ENCODE peak calls at places on chromosome 21, in four cellular contexts. One of them, this sample, is unnamed.

GRCh38 chr21:28396421-28396820 is 596.3 kb downstream of the LTN1 start:
- DNase-seq in right lobe of liver: no peak
- DNase-seq in A549: no peak
- DNase-seq in left ventricle myocardium inferior: no peak
- DNase-seq in this sample: peak

GRCh38 chr21:16079830-16080229 is 350.0 kb downstream of the USP25 start:
- DNase-seq in left ventricle myocardium inferior: no peak
- DNase-seq in right lobe of liver: no peak
- DNase-seq in A549: peak
- DNase-seq in this sample: peak

GRCh38 chr21:39852726-39853510 is 14.3 kb upstream of the PCP4 start:
- DNase-seq in A549: no peak
- DNase-seq in left ventricle myocardium inferior: no peak
- DNase-seq in right lobe of liver: no peak
- DNase-seq in this sample: no peak

GRCh38 chr21:17796037-17796403 is 23.1 kb downstream of the C21orf91 start:
- DNase-seq in A549: no peak
- DNase-seq in left ventricle myocardium inferior: no peak
- DNase-seq in right lobe of liver: no peak
- DNase-seq in this sample: no peak

GRCh38 chr21:19712441-19712840 is 1285.8 kb upstream of the NCAM2 start:
- DNase-seq in right lobe of liver: no peak
- DNase-seq in A549: no peak
- DNase-seq in left ventricle myocardium inferior: no peak
- DNase-seq in this sample: no peak

GRCh38 chr21:25385912-25386474 is 221.3 kb downstream of the MRPL39 start:
- DNase-seq in left ventricle myocardium inferior: no peak
- DNase-seq in right lobe of liver: no peak
- DNase-seq in A549: peak
- DNase-seq in this sample: peak

GRCh38 chr21:42293649-42294272 is 21.4 kb downstream of the TFF3 start:
- DNase-seq in A549: no peak
- DNase-seq in left ventricle myocardium inferior: no peak
- DNase-seq in right lobe of liver: no peak
- DNase-seq in this sample: no peak

GRCh38 chr21:32524010-32524719 is 61.2 kb downstream of the TCP10L start:
- DNase-seq in right lobe of liver: no peak
- DNase-seq in A549: no peak
- DNase-seq in left ventricle myocardium inferior: peak
- DNase-seq in this sample: peak

GRCh38 chr21:45031231-45032191 is 42.9 kb upstream of the ADARB1 start:
- DNase-seq in A549: no peak
- DNase-seq in left ventricle myocardium inferior: no peak
- DNase-seq in right lobe of liver: no peak
- DNase-seq in this sample: no peak

GRCh38 chr21:17585875-17586450 is 26.7 kb downstream of the BTG3 start:
- DNase-seq in A549: peak
- DNase-seq in right lobe of liver: no peak
- DNase-seq in left ventricle myocardium inferior: no peak
- DNase-seq in this sample: peak

GRCh38 chr21:18744840-18745239 is 341.3 kb upstream of the TMPRSS15 start:
- DNase-seq in right lobe of liver: no peak
- DNase-seq in A549: no peak
- DNase-seq in left ventricle myocardium inferior: no peak
- DNase-seq in this sample: no peak

GRCh38 chr21:17451364-17451869 is 61.4 kb upstream of the CXADR start:
- DNase-seq in A549: peak
- DNase-seq in left ventricle myocardium inferior: no peak
- DNase-seq in right lobe of liver: no peak
- DNase-seq in this sample: peak

GRCh38 chr21:42541174-42541573 is 27.5 kb downstream of the SLC37A1 start:
- DNase-seq in right lobe of liver: no peak
- DNase-seq in left ventricle myocardium inferior: no peak
- DNase-seq in A549: no peak
- DNase-seq in this sample: no peak

GRCh38 chr21:38979271-38980196 is 173.8 kb downstream of the ETS2 start:
- DNase-seq in right lobe of liver: no peak
- DNase-seq in left ventricle myocardium inferior: no peak
- DNase-seq in A549: no peak
- DNase-seq in this sample: peak

GRCh38 chr21:37532868-37533780 is 166.6 kb downstream of the DYRK1A start:
- DNase-seq in right lobe of liver: no peak
- DNase-seq in left ventricle myocardium inferior: no peak
- DNase-seq in A549: peak
- DNase-seq in this sample: peak

GRCh38 chr21:42346866-42347600 is 3.8 kb downstream of the TFF2 start:
- DNase-seq in right lobe of liver: peak
- DNase-seq in A549: no peak
- DNase-seq in left ventricle myocardium inferior: no peak
- DNase-seq in this sample: no peak

GRCh38 chr21:17257784-17258183 is 255.1 kb upstream of the CXADR start:
- DNase-seq in right lobe of liver: no peak
- DNase-seq in left ventricle myocardium inferior: no peak
- DNase-seq in A549: no peak
- DNase-seq in this sample: peak

GRCh38 chr21:28719731-28720130 is 272.9 kb downstream of the LTN1 start:
- DNase-seq in A549: no peak
- DNase-seq in right lobe of liver: no peak
- DNase-seq in left ventricle myocardium inferior: no peak
- DNase-seq in this sample: peak

GRCh38 chr21:25462517-25462971 is 144.7 kb downstream of the MRPL39 start:
- DNase-seq in A549: no peak
- DNase-seq in left ventricle myocardium inferior: no peak
- DNase-seq in right lobe of liver: no peak
- DNase-seq in this sample: no peak

GRCh38 chr21:44969066-44969649 is 29.3 kb downstream of the SLX9 start:
- DNase-seq in A549: no peak
- DNase-seq in right lobe of liver: no peak
- DNase-seq in left ventricle myocardium inferior: no peak
- DNase-seq in this sample: no peak

GRCh38 chr21:25509862-25510261 is 97.4 kb downstream of the MRPL39 start:
- DNase-seq in right lobe of liver: no peak
- DNase-seq in A549: no peak
- DNase-seq in left ventricle myocardium inferior: no peak
- DNase-seq in this sample: no peak

GRCh38 chr21:28669331-28669730 is 323.3 kb downstream of the LTN1 start:
- DNase-seq in right lobe of liver: no peak
- DNase-seq in A549: no peak
- DNase-seq in left ventricle myocardium inferior: no peak
- DNase-seq in this sample: peak

GRCh38 chr21:41349607-41350390 is 12.0 kb upstream of the MX2 start:
- DNase-seq in right lobe of liver: no peak
- DNase-seq in left ventricle myocardium inferior: no peak
- DNase-seq in A549: no peak
- DNase-seq in this sample: no peak

GRCh38 chr21:39445339-39446269 is at the start of gene LCA5L:
- DNase-seq in right lobe of liver: peak
- DNase-seq in A549: peak
- DNase-seq in left ventricle myocardium inferior: peak
- DNase-seq in this sample: peak

GRCh38 chr21:38716088-38716487 is 89.6 kb upstream of the ETS2 start:
- DNase-seq in A549: no peak
- DNase-seq in left ventricle myocardium inferior: no peak
- DNase-seq in right lobe of liver: no peak
- DNase-seq in this sample: no peak

GRCh38 chr21:31875424-31876097 is 2.7 kb downstream of the HUNK start:
- DNase-seq in A549: no peak
- DNase-seq in left ventricle myocardium inferior: no peak
- DNase-seq in right lobe of liver: no peak
- DNase-seq in this sample: no peak

GRCh38 chr21:42302794-42303193 is 12.4 kb downstream of the TFF3 start:
- DNase-seq in A549: no peak
- DNase-seq in left ventricle myocardium inferior: no peak
- DNase-seq in right lobe of liver: no peak
- DNase-seq in this sample: no peak

GRCh38 chr21:14918542-14918941 is 146.3 kb downstream of the NRIP1 start:
- DNase-seq in left ventricle myocardium inferior: no peak
- DNase-seq in A549: no peak
- DNase-seq in right lobe of liver: no peak
- DNase-seq in this sample: no peak

GRCh38 chr21:26177187-26177586 is 6.6 kb upstream of the APP start:
- DNase-seq in A549: no peak
- DNase-seq in left ventricle myocardium inferior: peak
- DNase-seq in right lobe of liver: no peak
- DNase-seq in this sample: no peak

GRCh38 chr21:15706686-15707085 is 23.1 kb upstream of the USP25 start:
- DNase-seq in A549: peak
- DNase-seq in right lobe of liver: no peak
- DNase-seq in left ventricle myocardium inferior: no peak
- DNase-seq in this sample: peak

GRCh38 chr21:19508442-19508841 is 1104.9 kb upstream of the TMPRSS15 start:
- DNase-seq in A549: no peak
- DNase-seq in left ventricle myocardium inferior: no peak
- DNase-seq in right lobe of liver: no peak
- DNase-seq in this sample: no peak

GRCh38 chr21:26683996-26684395 is 110.9 kb upstream of the CYYR1 start:
- DNase-seq in left ventricle myocardium inferior: no peak
- DNase-seq in A549: no peak
- DNase-seq in right lobe of liver: no peak
- DNase-seq in this sample: peak

GRCh38 chr21:42039911-42040351 is 29.8 kb upstream of the ZBTB21 start:
- DNase-seq in left ventricle myocardium inferior: peak
- DNase-seq in right lobe of liver: no peak
- DNase-seq in A549: no peak
- DNase-seq in this sample: no peak

DNA sequence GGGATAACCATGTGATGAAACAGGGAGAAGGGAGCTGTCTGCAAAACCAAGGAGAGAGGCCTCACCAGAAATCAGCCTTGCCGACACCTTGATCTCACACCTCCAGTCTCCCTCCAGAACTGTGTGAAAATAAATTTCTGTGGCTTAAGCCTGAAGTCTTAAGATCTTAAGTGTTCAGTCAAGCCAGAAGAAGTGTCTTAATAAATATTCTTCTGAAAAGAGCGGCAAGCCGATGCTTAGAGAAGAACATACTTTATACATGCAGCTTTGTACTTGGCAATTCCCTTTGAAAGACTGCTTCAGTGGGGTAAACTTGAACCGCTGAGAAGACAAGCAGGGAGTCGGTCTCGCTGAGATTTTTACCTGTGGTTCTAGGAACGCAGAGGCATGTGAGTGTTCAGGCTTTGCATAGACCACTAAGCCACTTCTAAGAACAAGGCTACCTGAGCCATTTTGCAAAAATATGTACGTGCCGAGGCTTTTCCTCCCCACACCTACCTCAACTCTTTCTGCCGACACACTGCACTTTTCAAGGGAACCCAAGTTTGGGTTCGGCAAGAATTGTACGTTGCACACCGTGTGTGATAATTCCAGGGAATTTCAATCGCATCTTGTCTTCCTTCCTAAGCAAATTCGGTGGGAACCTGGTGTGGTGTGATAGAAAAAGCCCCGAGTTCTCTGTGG is 3.4 kb downstream of the RUNX1 start:
- DNase-seq in right lobe of liver: no peak
- DNase-seq in A549: no peak
- DNase-seq in left ventricle myocardium inferior: no peak
- DNase-seq in this sample: no peak
- H3K4me3 ChIP-seq in right lobe of liver: no peak
- H3K4me3 ChIP-seq in A549: no peak
- H3K4me3 ChIP-seq in left ventricle myocardium inferior: no peak
- H3K4me3 ChIP-seq in this sample: no peak

GRCh38 chr21:24007592-24007991 is 1599.7 kb downstream of the MRPL39 start:
- DNase-seq in left ventricle myocardium inferior: no peak
- DNase-seq in A549: no peak
- DNase-seq in right lobe of liver: no peak
- DNase-seq in this sample: no peak

GRCh38 chr21:24014381-24014780 is 1592.9 kb downstream of the MRPL39 start:
- DNase-seq in A549: no peak
- DNase-seq in right lobe of liver: no peak
- DNase-seq in left ventricle myocardium inferior: no peak
- DNase-seq in this sample: no peak

DNA sequence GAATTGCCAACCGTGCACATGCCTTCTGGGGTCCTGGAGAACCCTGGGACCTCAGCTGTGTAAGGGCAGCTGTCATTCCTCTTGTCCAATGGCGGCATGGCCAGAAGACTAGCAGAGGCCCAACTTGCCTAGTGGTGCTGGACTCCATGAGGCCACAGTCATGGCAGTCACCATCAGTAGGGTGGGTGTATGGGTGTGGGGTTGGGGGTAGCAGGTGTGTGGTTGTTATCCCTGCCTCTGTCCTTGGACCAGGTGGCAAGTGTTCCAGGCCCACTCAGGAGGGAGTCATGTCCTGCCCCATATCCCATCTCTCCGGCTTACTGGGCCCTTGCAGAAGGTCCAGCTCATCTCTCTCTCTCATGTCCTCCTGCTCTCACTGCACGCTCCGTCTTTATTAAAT is 1596.2 kb downstream of the MRPL39 start:
- DNase-seq in right lobe of liver: no peak
- DNase-seq in A549: no peak
- DNase-seq in left ventricle myocardium inferior: no peak
- DNase-seq in this sample: no peak
- TF ChIP-seq CTCF in right lobe of liver: no peak
- TF ChIP-seq CTCF in A549: no peak
- TF ChIP-seq CTCF in left ventricle myocardium inferior: no peak
- TF ChIP-seq CTCF in this sample: no peak

GRCh38 chr21:30813174-30813573 is at the start of gene KRTAP8-1:
- DNase-seq in left ventricle myocardium inferior: no peak
- DNase-seq in right lobe of liver: no peak
- DNase-seq in A549: no peak
- DNase-seq in this sample: no peak

GRCh38 chr21:30818837-30819236 is 5.8 kb upstream of the KRTAP8-1 start:
- DNase-seq in A549: no peak
- DNase-seq in left ventricle myocardium inferior: no peak
- DNase-seq in right lobe of liver: no peak
- DNase-seq in this sample: no peak
- H3K4me3 ChIP-seq in A549: no peak
- H3K4me3 ChIP-seq in left ventricle myocardium inferior: no peak
- H3K4me3 ChIP-seq in right lobe of liver: no peak
- H3K4me3 ChIP-seq in this sample: no peak

GRCh38 chr21:43733060-43733459 is 14.1 kb downstream of the PDXK start:
- DNase-seq in A549: no peak
- DNase-seq in right lobe of liver: no peak
- DNase-seq in left ventricle myocardium inferior: no peak
- DNase-seq in this sample: no peak

GRCh38 chr21:43731891-43732711 is 13.2 kb downstream of the PDXK start:
- DNase-seq in left ventricle myocardium inferior: no peak
- DNase-seq in right lobe of liver: no peak
- DNase-seq in A549: no peak
- DNase-seq in this sample: no peak

GRCh38 chr21:43733529-43734071 is 14.7 kb downstream of the PDXK start:
- DNase-seq in left ventricle myocardium inferior: no peak
- DNase-seq in A549: no peak
- DNase-seq in right lobe of liver: no peak
- DNase-seq in this sample: peak

GRCh38 chr21:43734131-43734634 is 15.3 kb downstream of the PDXK start:
- DNase-seq in right lobe of liver: no peak
- DNase-seq in A549: no peak
- DNase-seq in left ventricle myocardium inferior: no peak
- DNase-seq in this sample: peak

DNA sequence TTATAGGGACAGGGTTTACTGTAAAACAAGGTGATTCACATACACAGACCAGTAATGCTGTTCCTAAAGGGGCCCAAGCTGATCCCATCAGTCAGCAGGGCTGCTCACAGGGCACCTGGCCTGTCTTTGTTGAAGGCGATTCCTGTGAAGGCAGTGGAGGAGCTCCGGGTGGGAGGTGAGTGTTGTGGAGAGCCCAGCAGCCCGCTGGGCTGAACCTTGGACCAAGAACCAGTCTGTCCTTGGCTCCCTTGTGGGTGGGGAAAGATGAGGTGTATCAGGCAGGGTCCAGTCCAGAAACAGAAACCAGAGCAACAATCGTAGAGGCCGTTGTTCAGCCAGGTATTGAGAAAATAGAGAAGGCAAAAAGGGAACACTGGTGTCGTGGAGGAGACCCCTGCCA is 12.5 kb downstream of the PDXK start:
- DNase-seq in right lobe of liver: peak
- DNase-seq in left ventricle myocardium inferior: no peak
- DNase-seq in A549: no peak
- DNase-seq in this sample: no peak
- TF ChIP-seq CTCF in right lobe of liver: no peak
- TF ChIP-seq CTCF in left ventricle myocardium inferior: no peak
- TF ChIP-seq CTCF in A549: no peak
- TF ChIP-seq CTCF in this sample: no peak